ENCODE peak calls at places on chromosomes 11 and 22, in nine cellular contexts. S is A549; F is psoas muscle; L is H9; A is cardiac muscle cell; U is CD8-positive, alpha-beta T cell; M is spleen; H is IMR-90; D is right lobe of liver. W is an unnamed sample.

GRCh38 chr11:65592840-65593517 is 2.6 kb downstream of the KCNK7 start:
- DNase-seq in H (no peak), F (no peak), U (no peak), L (no peak), A (no peak), D (no peak), M (no peak), S (no peak), W (no peak)

GRCh38 chr11:12769834-12770345 is 95.7 kb downstream of the TEAD1 start:
- DNase-seq in S (peak; percentile 74), F (no peak), D (no peak), A (peak; percentile 90), H (peak; percentile 75), U (no peak), M (no peak), L (no peak), W (no peak)

GRCh38 chr22:22235564-22235963 is 9.0 kb upstream of the VPREB1 start:
- DNase-seq in M (no peak), S (peak; percentile 27), L (peak; percentile 39), D (no peak), U (no peak), F (no peak), A (peak; percentile 29), H (no peak), W (peak; percentile 31)

GRCh38 chr11:30552839-30553238 is 33.3 kb downstream of the MPPED2 start:
- DNase-seq in F (no peak), A (no peak), D (no peak), M (no peak), H (no peak), L (no peak), U (no peak), S (no peak), W (no peak)

GRCh38 chr11:45161252-45162063 is 15.0 kb downstream of the PRDM11 start:
- DNase-seq in S (no peak), L (no peak), F (peak; percentile 62), H (no peak), U (no peak), M (peak; percentile 72), D (peak; percentile 85), A (no peak), W (peak; percentile 89)

GRCh38 chr11:3894128-3894731 is 38.8 kb downstream of the STIM1 start:
- DNase-seq in S (no peak), U (no peak), L (no peak), A (peak; percentile 46), F (peak; percentile 37), M (peak; percentile 92), H (peak; percentile 22), D (no peak), W (no peak)

GRCh38 chr22:17920145-17920605 is 104.2 kb downstream of the MICAL3 start:
- DNase-seq in M (peak; percentile 81), D (no peak), U (no peak), F (peak; percentile 27), A (peak; percentile 66), L (peak; percentile 68), S (no peak), H (peak; percentile 62), W (no peak)

GRCh38 chr11:66280428-66280827 is 2.5 kb downstream of the CNIH2 start:
- DNase-seq in M (peak; percentile 77), H (no peak), L (no peak), U (no peak), S (no peak), F (no peak), A (no peak), D (peak; percentile 57), W (no peak)

GRCh38 chr11:119974467-119974866 is 163.4 kb downstream of the TRIM29 start:
- DNase-seq in U (no peak), L (no peak), D (no peak), F (no peak), H (no peak), S (no peak), A (no peak), M (no peak), W (no peak)

GRCh38 chr11:74648894-74649293 is 56.5 kb downstream of the POLD3 start:
- DNase-seq in D (no peak), H (peak; percentile 97), L (no peak), S (no peak), U (no peak), F (no peak), A (no peak), M (no peak), W (no peak)

GRCh38 chr22:38033522-38034277 is 23.5 kb upstream of the PICK1 start:
- DNase-seq in L (peak; percentile 26), D (no peak), U (no peak), M (no peak), F (no peak), A (no peak), H (no peak), S (no peak), W (no peak)

GRCh38 chr11:104836711-104837110 is 61.5 kb downstream of the CASP12 start:
- DNase-seq in D (no peak), L (no peak), F (no peak), U (no peak), H (no peak), M (no peak), A (no peak), S (no peak), W (no peak)

GRCh38 chr11:33624082-33624481 is 76.5 kb downstream of the C11orf91 start:
- DNase-seq in M (no peak), F (peak; percentile 33), L (no peak), S (no peak), H (no peak), U (no peak), D (no peak), A (no peak), W (no peak)

GRCh38 chr11:1165256-1166041 is 7.7 kb downstream of the MUC5AC start:
- DNase-seq in L (no peak), S (no peak), F (peak; percentile 9), U (no peak), A (no peak), D (peak; percentile 41), M (peak; percentile 59), H (no peak), W (no peak)

GRCh38 chr11:10862446-10862845 is 4.6 kb upstream of the ZBED5 start:
- DNase-seq in H (no peak), L (no peak), F (no peak), A (no peak), M (no peak), S (no peak), D (no peak), U (no peak), W (no peak)

GRCh38 chr11:10866893-10867331 is 9.1 kb upstream of the ZBED5 start:
- DNase-seq in M (no peak), D (no peak), S (no peak), U (no peak), L (no peak), A (peak; percentile 69), H (peak; percentile 87), F (no peak), W (no peak)

GRCh38 chr11:10861799-10862198 is 3.9 kb upstream of the ZBED5 start:
- DNase-seq in S (no peak), A (no peak), M (no peak), F (no peak), L (no peak), H (no peak), D (no peak), U (no peak), W (no peak)

GRCh38 chr11:10865837-10866270 is 8.0 kb upstream of the ZBED5 start:
- DNase-seq in L (no peak), F (no peak), U (no peak), S (no peak), D (no peak), H (no peak), M (no peak), A (no peak), W (no peak)

DNA sequence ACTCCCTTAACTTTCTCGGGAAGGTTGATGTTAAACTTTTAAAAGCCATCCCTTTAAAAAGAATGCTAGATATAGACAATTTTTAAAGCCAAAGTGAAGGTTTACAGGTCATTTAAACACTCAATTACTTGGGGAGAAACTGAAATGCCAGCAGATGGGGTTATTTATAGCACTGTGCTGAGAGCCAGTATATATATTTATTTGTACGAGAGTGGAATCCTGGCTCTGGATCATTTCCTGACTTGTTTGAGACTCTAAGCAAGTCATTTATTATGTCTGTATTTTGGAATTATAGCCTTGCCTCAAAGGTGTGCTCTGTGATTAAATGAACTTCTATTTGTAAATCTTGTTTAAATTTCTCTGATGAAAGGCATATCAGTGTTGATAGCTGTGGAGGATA is 6.8 kb upstream of the ZBED5 start:
- DNase-seq in D (no peak), H (peak; percentile 54), L (no peak), S (no peak), A (peak; percentile 16), U (no peak), M (no peak), F (no peak), W (no peak)
- TF ChIP-seq CTCF in D (no peak), H (no peak), L (no peak), S (no peak), A (no peak), U (no peak), M (no peak), F (no peak), W (no peak)

DNA sequence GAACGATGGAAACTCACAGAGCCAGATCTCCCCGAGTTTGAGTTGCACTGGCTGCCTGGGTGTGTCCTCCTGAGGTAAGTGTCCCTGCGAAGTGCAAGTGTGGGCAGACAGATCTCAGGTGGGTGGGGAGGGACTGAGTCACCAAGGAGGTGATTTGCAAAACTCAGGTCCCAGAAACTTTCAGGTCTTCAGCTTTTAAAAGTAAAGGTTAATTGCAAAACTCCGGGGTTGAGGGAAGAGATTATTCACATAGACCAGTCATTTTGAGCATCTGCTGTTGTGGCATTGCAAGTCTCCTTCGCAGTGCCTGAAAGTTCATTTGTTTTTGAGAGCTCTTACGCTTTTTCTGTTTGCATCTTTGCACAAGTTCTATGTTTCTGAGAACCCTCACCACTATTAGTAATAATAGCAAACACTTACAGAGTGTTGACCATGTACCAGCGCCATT is 7.1 kb downstream of the CD44 start:
- DNase-seq in M (no peak), D (no peak), S (no peak), H (no peak), L (no peak), F (no peak), A (no peak), U (no peak), W (no peak)
- H3K4me1 ChIP-seq in M (peaks cover 51% of the 10 kb centered on the region), D (no peaks in the 10 kb centered on the region), S (peaks cover 86% of the 10 kb centered on the region), H (peaks cover 39% of the 10 kb centered on the region), L (peaks cover 2% of the 10 kb centered on the region), F (no peaks in the 10 kb centered on the region), A (peaks cover 2% of the 10 kb centered on the region), U (peaks cover 88% of the 10 kb centered on the region), W (peaks cover 75% of the 10 kb centered on the region)

GRCh38 chr11:61899146-61899841 is 7.9 kb upstream of the FADS3 start:
- DNase-seq in M (peak; percentile 100), L (peak; percentile 95), D (peak; percentile 89), U (peak; percentile 89), F (peak; percentile 83), S (peak; percentile 87), H (peak; percentile 54), A (peak; percentile 80), W (peak; percentile 75)
- TF ChIP-seq CTCF in M (peak; percentile 100), L (peak; percentile 100), D (peak; percentile 99), U (peak; percentile 98), F (peak; percentile 100), S (peak; percentile 97), H (peak; percentile 98), A (peak; percentile 99), W (peak; percentile 99)

DNA sequence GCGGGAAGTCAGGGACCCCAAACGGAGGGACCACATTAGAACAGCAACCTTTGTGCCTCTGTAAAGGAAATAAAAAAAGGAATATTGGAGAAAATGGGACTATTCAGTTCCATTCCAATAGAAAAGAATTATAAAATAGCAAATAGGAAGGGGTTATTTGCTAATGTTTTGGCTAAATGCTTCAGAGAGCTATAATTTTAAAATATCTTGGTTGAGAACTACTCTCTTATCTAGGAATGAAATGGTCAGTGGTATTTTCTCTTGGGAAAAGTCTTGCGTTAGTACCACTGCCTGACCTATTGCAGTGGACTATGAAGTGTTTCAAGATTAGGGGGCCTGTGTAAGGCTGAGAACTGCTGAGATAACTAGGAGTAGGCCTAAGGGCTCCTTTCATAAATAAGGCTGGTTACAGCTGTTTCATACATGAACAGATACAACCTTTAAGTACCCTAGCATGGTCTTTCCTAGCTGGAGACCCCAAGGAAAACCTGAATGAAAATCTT is 6.9 kb upstream of the WEE1 start:
- DNase-seq in D (no peak), U (no peak), F (no peak), L (no peak), S (no peak), H (peak; percentile 88), A (peak; percentile 97), M (no peak), W (no peak)
- H3K4me1 ChIP-seq in D (peaks cover 20% of the 10 kb centered on the region), U (no peaks in the 10 kb centered on the region), F (peaks cover 24% of the 10 kb centered on the region), L (peaks cover 8% of the 10 kb centered on the region), S (peaks cover 58% of the 10 kb centered on the region), H (peaks cover 8% of the 10 kb centered on the region), A (peaks cover 35% of the 10 kb centered on the region), M (no peaks in the 10 kb centered on the region), W (peaks cover 46% of the 10 kb centered on the region)

W was measured in tibial artery.